ENCODE peak calls at places on chromosomes 12 and 14, in six cellular contexts. E is GF-D8, U is AML-193, S is GM12891, C is iris pigment epithelial cell, Q is ascending aorta. X is an unnamed sample.

GRCh38 chr14:77018785-77019184 is 9.7 kb downstream of the IRF2BPL start:
- DNase-seq in E (no peak), U (peak), S (no peak), C (no peak), Q (no peak), X (peak)

GRCh38 chr12:20455001-20455706 is 86.8 kb downstream of the PDE3A start:
- DNase-seq in E (no peak), U (no peak), S (no peak), C (peak), Q (no peak), X (no peak)

GRCh38 chr14:93980464-93981201 is 4.3 kb upstream of the ASB2 start:
- DNase-seq in E (no peak), U (no peak), S (no peak), C (peak), Q (peak), X (no peak)

GRCh38 chr12:45200497-45201043 is 15.3 kb upstream of the ANO6 start:
- DNase-seq in E (no peak), U (peak), S (no peak), C (peak), Q (no peak), X (peak)

GRCh38 chr12:65878540-65878939 is 54.3 kb downstream of the HMGA2 start:
- DNase-seq in E (no peak), U (no peak), S (no peak), C (no peak), Q (no peak), X (no peak)

GRCh38 chr12:132118876-132119275 is 25.2 kb downstream of the DDX51 start:
- DNase-seq in E (no peak), U (no peak), S (no peak), C (no peak), Q (no peak), X (no peak)

GRCh38 chr12:12008931-12009611 is 61.7 kb upstream of the BCL2L14 start:
- DNase-seq in E (no peak), U (peak), S (no peak), C (peak), Q (no peak), X (peak)

GRCh38 chr14:36021926-36022325 is 154.6 kb downstream of the PTCSC3 start:
- DNase-seq in E (no peak), U (no peak), S (no peak), C (no peak), Q (no peak), X (no peak)

GRCh38 chr12:122106891-122107660 is 28.5 kb downstream of the MLXIP start:
- DNase-seq in E (no peak), U (no peak), S (no peak), C (peak), Q (no peak), X (no peak)

GRCh38 chr12:43840338-43840737 is 4.5 kb downstream of the TMEM117 start:
- DNase-seq in E (no peak), U (no peak), S (no peak), C (no peak), Q (no peak), X (no peak)

GRCh38 chr14:69316449-69317391 is 56.8 kb downstream of the GALNT16 start:
- DNase-seq in E (no peak), U (no peak), S (no peak), C (peak), Q (peak), X (peak)

GRCh38 chr12:11798856-11799530 is 149.5 kb downstream of the ETV6 start:
- DNase-seq in E (peak), U (peak), S (no peak), C (peak), Q (no peak), X (peak)

GRCh38 chr12:17609152-17609551 is 480.8 kb downstream of the RERGL start:
- DNase-seq in E (no peak), U (no peak), S (no peak), C (no peak), Q (no peak), X (no peak)

GRCh38 chr12:121467638-121468403 is 67.9 kb downstream of the RNF34 start:
- DNase-seq in E (no peak), U (no peak), S (no peak), C (peak), Q (no peak), X (peak)

GRCh38 chr14:76219873-76220272 is 68.2 kb downstream of the GPATCH2L start:
- DNase-seq in E (no peak), U (no peak), S (no peak), C (peak), Q (no peak), X (no peak)

GRCh38 chr12:81627336-81628189 is 131.6 kb downstream of the PPFIA2 start:
- DNase-seq in E (peak), U (peak), S (no peak), C (peak), Q (no peak), X (peak)

GRCh38 chr14:69768873-69769272 is 1.9 kb downstream of the SRSF5 start:
- DNase-seq in E (no peak), U (no peak), S (no peak), C (no peak), Q (no peak), X (no peak)

GRCh38 chr14:104113631-104114420 is 24.6 kb upstream of the KIF26A start:
- DNase-seq in E (no peak), U (no peak), S (no peak), C (no peak), Q (no peak), X (no peak)

GRCh38 chr12:19739195-19739776 is 300.0 kb downstream of the AEBP2 start:
- DNase-seq in E (no peak), U (peak), S (peak), C (peak), Q (no peak), X (peak)

GRCh38 chr12:4030938-4031702 is 157.9 kb upstream of the PARP11 start:
- DNase-seq in E (no peak), U (peak), S (peak), C (peak), Q (peak), X (peak)

GRCh38 chr12:89162704-89163261 is 189.5 kb downstream of the DUSP6 start:
- DNase-seq in E (peak), U (peak), S (no peak), C (peak), Q (peak), X (peak)

GRCh38 chr12:48296586-48297396 is 53.9 kb downstream of the ZNF641 start:
- DNase-seq in E (no peak), U (no peak), S (peak), C (peak), Q (peak), X (peak)